ENCODE peak calls at places on chromosomes 1 and 21, in seven cellular contexts. S is CD8-positive, alpha-beta T cell; O is RPMI8226; U is M059J; F is GM04504; B is GM12865; N is fibroblast of pulmonary artery. J is an unnamed sample.

GRCh38 chr1:154349121-154349520 is 23.8 kb downstream of the ATP8B2 start:
- DNase-seq in F (no peak), O (no peak), B (no peak), N (no peak), S (no peak), U (no peak), J (no peak)

GRCh38 chr1:7267493-7267892 is 482.2 kb downstream of the CAMTA1 start:
- DNase-seq in F (no peak), S (no peak), O (peak), B (no peak), U (peak), N (peak), J (peak)

GRCh38 chr1:201536542-201536941 is 2.4 kb upstream of the NAV1 start:
- DNase-seq in U (peak), B (no peak), S (no peak), F (peak), O (peak), N (peak), J (peak)

GRCh38 chr21:43819511-43820405 is 30.4 kb downstream of the RRP1 start:
- DNase-seq in S (no peak), N (no peak), F (no peak), O (no peak), B (no peak), U (no peak), J (no peak)

GRCh38 chr1:218383051-218383450 is 37.9 kb downstream of the TGFB2 start:
- DNase-seq in N (no peak), O (no peak), U (no peak), S (no peak), F (no peak), B (no peak), J (no peak)

GRCh38 chr1:59936358-59936821 is 9.8 kb upstream of the CYP2J2 start:
- DNase-seq in N (no peak), S (no peak), U (no peak), O (no peak), B (no peak), F (no peak), J (no peak)

GRCh38 chr1:67752306-67752705 is 67.3 kb downstream of the GADD45A start:
- DNase-seq in B (no peak), O (no peak), F (no peak), S (no peak), U (peak), N (peak), J (peak)

GRCh38 chr1:160767417-160768294 is 28.3 kb upstream of the LY9 start:
- DNase-seq in O (no peak), U (peak), N (no peak), B (peak), F (no peak), S (no peak), J (peak)

GRCh38 chr1:83055391-83056170 is 943.4 kb downstream of the TTLL7 start:
- DNase-seq in O (no peak), F (no peak), B (no peak), N (no peak), S (no peak), U (peak), J (peak)

GRCh38 chr1:11316701-11317100 is 43.7 kb downstream of the UBIAD1 start:
- DNase-seq in O (no peak), U (no peak), N (peak), F (no peak), S (no peak), B (no peak), J (peak)

GRCh38 chr1:50735443-50735842 is 224.6 kb downstream of the FAF1 start:
- DNase-seq in U (peak), S (no peak), N (peak), F (no peak), O (no peak), B (peak), J (no peak)

GRCh38 chr1:244200596-244200995 is 149.5 kb downstream of the ZBTB18 start:
- DNase-seq in U (no peak), S (no peak), B (no peak), N (no peak), O (no peak), F (no peak), J (no peak)

GRCh38 chr1:242239394-242239793 is 240.5 kb upstream of the MAP1LC3C start:
- DNase-seq in N (no peak), B (no peak), U (no peak), O (no peak), F (no peak), S (no peak), J (no peak)

GRCh38 chr21:37710555-37711293 is 205.5 kb downstream of the KCNJ6 start:
- DNase-seq in O (no peak), F (no peak), N (peak), B (no peak), S (no peak), U (peak), J (no peak)

GRCh38 chr1:31224102-31224501 is 15.6 kb downstream of the NKAIN1 start:
- DNase-seq in O (no peak), S (no peak), U (no peak), F (no peak), N (no peak), B (no peak), J (no peak)

GRCh38 chr1:153307221-153307600 is 5.5 kb downstream of the PGLYRP3 start:
- DNase-seq in F (no peak), S (no peak), U (no peak), B (no peak), O (no peak), N (no peak), J (no peak)

GRCh38 chr1:109398343-109399225 is 866 bp upstream of the SORT1 start:
- DNase-seq in B (no peak), F (no peak), U (no peak), N (no peak), O (no peak), S (no peak), J (peak)

GRCh38 chr1:53135735-53136114 is 6.7 kb downstream of the SLC1A7 start:
- DNase-seq in N (peak), F (peak), B (no peak), O (no peak), S (no peak), U (peak), J (no peak)

GRCh38 chr1:50416150-50416527 is 7.1 kb downstream of the DMRTA2 start:
- DNase-seq in F (no peak), O (no peak), S (no peak), N (no peak), U (no peak), B (no peak), J (no peak)

GRCh38 chr21:44869860-44870747 is 3.4 kb downstream of the PTTG1IP start:
- DNase-seq in N (peak), B (no peak), F (peak), O (no peak), S (no peak), U (peak), J (peak)

GRCh38 chr1:112870887-112871646 is 84.9 kb downstream of the SLC16A1 start:
- DNase-seq in N (no peak), U (no peak), S (no peak), O (no peak), F (no peak), B (no peak), J (no peak)

J was measured in mammary epithelial cell.